ENCODE peak calls at places on chromosomes 1 and 21, in five cellular contexts. One of them, this sample, is unnamed.

GRCh38 chr1:30816211-30817082 is 58.9 kb upstream of the LAPTM5 start:
- DNase-seq in tibial artery: no peak
- DNase-seq in stomach: no peak
- DNase-seq in esophagus muscularis mucosa: no peak
- DNase-seq in astrocyte of the spinal cord: peak
- DNase-seq in this sample: peak

GRCh38 chr1:193406901-193407300 is 220.5 kb upstream of the B3GALT2 start:
- DNase-seq in stomach: no peak
- DNase-seq in astrocyte of the spinal cord: peak
- DNase-seq in tibial artery: no peak
- DNase-seq in esophagus muscularis mucosa: no peak
- DNase-seq in this sample: peak

GRCh38 chr1:178933709-178934573 is 63.1 kb upstream of the ANGPTL1 start:
- DNase-seq in astrocyte of the spinal cord: no peak
- DNase-seq in stomach: no peak
- DNase-seq in esophagus muscularis mucosa: peak
- DNase-seq in tibial artery: no peak
- DNase-seq in this sample: peak

GRCh38 chr1:1435094-1435903 is at the start of gene VWA1:
- DNase-seq in astrocyte of the spinal cord: peak
- DNase-seq in tibial artery: peak
- DNase-seq in esophagus muscularis mucosa: no peak
- DNase-seq in stomach: peak
- DNase-seq in this sample: peak

GRCh38 chr21:45109831-45110492 is 35.6 kb downstream of the ADARB1 start:
- DNase-seq in tibial artery: no peak
- DNase-seq in astrocyte of the spinal cord: peak
- DNase-seq in esophagus muscularis mucosa: no peak
- DNase-seq in stomach: no peak
- DNase-seq in this sample: no peak

GRCh38 chr1:196559314-196559713 is 48.9 kb downstream of the KCNT2 start:
- DNase-seq in esophagus muscularis mucosa: no peak
- DNase-seq in astrocyte of the spinal cord: no peak
- DNase-seq in stomach: no peak
- DNase-seq in tibial artery: no peak
- DNase-seq in this sample: no peak

GRCh38 chr1:64387382-64388066 is 82.4 kb upstream of the CACHD1 start:
- DNase-seq in astrocyte of the spinal cord: no peak
- DNase-seq in esophagus muscularis mucosa: no peak
- DNase-seq in stomach: no peak
- DNase-seq in tibial artery: no peak
- DNase-seq in this sample: no peak

GRCh38 chr1:23282967-23283366 is 61.1 kb downstream of the HNRNPR start:
- DNase-seq in tibial artery: no peak
- DNase-seq in stomach: no peak
- DNase-seq in esophagus muscularis mucosa: no peak
- DNase-seq in astrocyte of the spinal cord: peak
- DNase-seq in this sample: peak

GRCh38 chr1:18597159-18598042 is 33.2 kb upstream of the PAX7 start:
- DNase-seq in astrocyte of the spinal cord: peak
- DNase-seq in esophagus muscularis mucosa: no peak
- DNase-seq in stomach: peak
- DNase-seq in tibial artery: peak
- DNase-seq in this sample: peak

GRCh38 chr1:34696230-34696629 is 58.6 kb upstream of the GJB5 start:
- DNase-seq in tibial artery: no peak
- DNase-seq in esophagus muscularis mucosa: no peak
- DNase-seq in astrocyte of the spinal cord: no peak
- DNase-seq in stomach: no peak
- DNase-seq in this sample: peak

GRCh38 chr1:43934279-43934985 is 831 bp downstream of the ARTN start:
- DNase-seq in tibial artery: no peak
- DNase-seq in astrocyte of the spinal cord: peak
- DNase-seq in esophagus muscularis mucosa: no peak
- DNase-seq in stomach: peak
- DNase-seq in this sample: peak

GRCh38 chr1:16984717-16985116 is 4.3 kb upstream of the MFAP2 start:
- DNase-seq in tibial artery: peak
- DNase-seq in stomach: no peak
- DNase-seq in esophagus muscularis mucosa: peak
- DNase-seq in astrocyte of the spinal cord: peak
- DNase-seq in this sample: peak

GRCh38 chr1:65958561-65959350 is 166.1 kb downstream of the PDE4B start:
- DNase-seq in astrocyte of the spinal cord: peak
- DNase-seq in tibial artery: no peak
- DNase-seq in esophagus muscularis mucosa: no peak
- DNase-seq in stomach: no peak
- DNase-seq in this sample: peak

GRCh38 chr1:228737613-228738012 is 2.3 kb downstream of the RHOU start:
- DNase-seq in tibial artery: no peak
- DNase-seq in stomach: no peak
- DNase-seq in astrocyte of the spinal cord: no peak
- DNase-seq in esophagus muscularis mucosa: no peak
- DNase-seq in this sample: no peak

GRCh38 chr1:22816063-22816775 is 105.6 kb downstream of the EPHB2 start:
- DNase-seq in astrocyte of the spinal cord: no peak
- DNase-seq in stomach: no peak
- DNase-seq in tibial artery: peak
- DNase-seq in esophagus muscularis mucosa: no peak
- DNase-seq in this sample: no peak

GRCh38 chr1:15663925-15664324 is 20.2 kb upstream of the PLEKHM2 start:
- DNase-seq in esophagus muscularis mucosa: no peak
- DNase-seq in astrocyte of the spinal cord: no peak
- DNase-seq in stomach: no peak
- DNase-seq in tibial artery: no peak
- DNase-seq in this sample: no peak

GRCh38 chr21:28215214-28215954 is 777.3 kb downstream of the LTN1 start:
- DNase-seq in stomach: no peak
- DNase-seq in astrocyte of the spinal cord: no peak
- DNase-seq in esophagus muscularis mucosa: no peak
- DNase-seq in tibial artery: peak
- DNase-seq in this sample: peak

GRCh38 chr1:54463259-54464030 is 57.3 kb upstream of the SSBP3 start:
- DNase-seq in tibial artery: no peak
- DNase-seq in esophagus muscularis mucosa: no peak
- DNase-seq in stomach: no peak
- DNase-seq in astrocyte of the spinal cord: no peak
- DNase-seq in this sample: no peak

GRCh38 chr1:95650631-95651030 is 416.6 kb downstream of the RWDD3 start:
- DNase-seq in esophagus muscularis mucosa: no peak
- DNase-seq in stomach: no peak
- DNase-seq in tibial artery: no peak
- DNase-seq in astrocyte of the spinal cord: no peak
- DNase-seq in this sample: peak

GRCh38 chr1:12142891-12143630 is 23.7 kb upstream of the TNFRSF1B start:
- DNase-seq in stomach: no peak
- DNase-seq in tibial artery: peak
- DNase-seq in astrocyte of the spinal cord: no peak
- DNase-seq in esophagus muscularis mucosa: no peak
- DNase-seq in this sample: no peak

GRCh38 chr1:109772658-109773202 is 9.0 kb upstream of the EPS8L3 start:
- DNase-seq in esophagus muscularis mucosa: no peak
- DNase-seq in tibial artery: peak
- DNase-seq in stomach: no peak
- DNase-seq in astrocyte of the spinal cord: no peak
- DNase-seq in this sample: no peak

GRCh38 chr1:246724001-246724724 is at the start of gene SCCPDH:
- DNase-seq in esophagus muscularis mucosa: no peak
- DNase-seq in tibial artery: peak
- DNase-seq in astrocyte of the spinal cord: peak
- DNase-seq in stomach: peak
- DNase-seq in this sample: peak

GRCh38 chr1:76021816-76022215 is 52.7 kb upstream of the ST6GALNAC3 start:
- DNase-seq in astrocyte of the spinal cord: no peak
- DNase-seq in esophagus muscularis mucosa: no peak
- DNase-seq in tibial artery: no peak
- DNase-seq in stomach: no peak
- DNase-seq in this sample: no peak

GRCh38 chr1:109356959-109357358 is 40.8 kb downstream of the SORT1 start:
- DNase-seq in astrocyte of the spinal cord: no peak
- DNase-seq in stomach: no peak
- DNase-seq in tibial artery: no peak
- DNase-seq in esophagus muscularis mucosa: no peak
- DNase-seq in this sample: no peak

GRCh38 chr1:16905112-16905855 is 9.5 kb downstream of the RNU1-2 start:
- DNase-seq in astrocyte of the spinal cord: peak
- DNase-seq in tibial artery: no peak
- DNase-seq in stomach: no peak
- DNase-seq in esophagus muscularis mucosa: no peak
- DNase-seq in this sample: peak

GRCh38 chr1:167401260-167401873 is 117.0 kb downstream of the CD247 start:
- DNase-seq in esophagus muscularis mucosa: no peak
- DNase-seq in tibial artery: no peak
- DNase-seq in astrocyte of the spinal cord: peak
- DNase-seq in stomach: peak
- DNase-seq in this sample: peak

GRCh38 chr1:214432247-214432646 is 119.2 kb downstream of the PTPN14 start:
- DNase-seq in esophagus muscularis mucosa: no peak
- DNase-seq in astrocyte of the spinal cord: no peak
- DNase-seq in tibial artery: no peak
- DNase-seq in stomach: no peak
- DNase-seq in this sample: no peak

GRCh38 chr1:5570931-5571330 is 421.3 kb downstream of the NPHP4 start:
- DNase-seq in esophagus muscularis mucosa: no peak
- DNase-seq in astrocyte of the spinal cord: no peak
- DNase-seq in stomach: no peak
- DNase-seq in tibial artery: no peak
- DNase-seq in this sample: no peak

GRCh38 chr1:205505791-205506190 is 1.3 kb downstream of the CDK18 start:
- DNase-seq in esophagus muscularis mucosa: no peak
- DNase-seq in astrocyte of the spinal cord: no peak
- DNase-seq in tibial artery: peak
- DNase-seq in stomach: peak
- DNase-seq in this sample: no peak

GRCh38 chr1:52756020-52756419 is 29.8 kb downstream of the ZYG11B start:
- DNase-seq in stomach: no peak
- DNase-seq in tibial artery: no peak
- DNase-seq in astrocyte of the spinal cord: no peak
- DNase-seq in esophagus muscularis mucosa: no peak
- DNase-seq in this sample: no peak

GRCh38 chr1:248817065-248817464 is 8.7 kb downstream of the SH3BP5L start:
- DNase-seq in astrocyte of the spinal cord: no peak
- DNase-seq in stomach: no peak
- DNase-seq in tibial artery: no peak
- DNase-seq in esophagus muscularis mucosa: no peak
- DNase-seq in this sample: no peak

GRCh38 chr1:31987231-31987630 is 26.4 kb upstream of the KHDRBS1 start:
- DNase-seq in esophagus muscularis mucosa: no peak
- DNase-seq in astrocyte of the spinal cord: peak
- DNase-seq in stomach: no peak
- DNase-seq in tibial artery: no peak
- DNase-seq in this sample: no peak

GRCh38 chr1:46133181-46133658 is 791 bp upstream of the PIK3R3 start:
- DNase-seq in astrocyte of the spinal cord: no peak
- DNase-seq in tibial artery: no peak
- DNase-seq in esophagus muscularis mucosa: no peak
- DNase-seq in stomach: no peak
- DNase-seq in this sample: no peak

GRCh38 chr21:33232640-33233039 is 2.9 kb downstream of the IFNAR2 start:
- DNase-seq in esophagus muscularis mucosa: no peak
- DNase-seq in stomach: no peak
- DNase-seq in astrocyte of the spinal cord: no peak
- DNase-seq in tibial artery: no peak
- DNase-seq in this sample: no peak

GRCh38 chr1:192763243-192763642 is 45.6 kb upstream of the RGS2 start:
- DNase-seq in tibial artery: no peak
- DNase-seq in esophagus muscularis mucosa: no peak
- DNase-seq in stomach: no peak
- DNase-seq in astrocyte of the spinal cord: peak
- DNase-seq in this sample: peak

GRCh38 chr1:164562947-164563346 is 4.0 kb downstream of the PBX1 start:
- DNase-seq in stomach: no peak
- DNase-seq in tibial artery: no peak
- DNase-seq in esophagus muscularis mucosa: no peak
- DNase-seq in astrocyte of the spinal cord: peak
- DNase-seq in this sample: no peak

GRCh38 chr1:40411294-40411693 is 37.8 kb downstream of the SMAP2 start:
- DNase-seq in esophagus muscularis mucosa: no peak
- DNase-seq in stomach: no peak
- DNase-seq in tibial artery: no peak
- DNase-seq in astrocyte of the spinal cord: no peak
- DNase-seq in this sample: no peak

DNA sequence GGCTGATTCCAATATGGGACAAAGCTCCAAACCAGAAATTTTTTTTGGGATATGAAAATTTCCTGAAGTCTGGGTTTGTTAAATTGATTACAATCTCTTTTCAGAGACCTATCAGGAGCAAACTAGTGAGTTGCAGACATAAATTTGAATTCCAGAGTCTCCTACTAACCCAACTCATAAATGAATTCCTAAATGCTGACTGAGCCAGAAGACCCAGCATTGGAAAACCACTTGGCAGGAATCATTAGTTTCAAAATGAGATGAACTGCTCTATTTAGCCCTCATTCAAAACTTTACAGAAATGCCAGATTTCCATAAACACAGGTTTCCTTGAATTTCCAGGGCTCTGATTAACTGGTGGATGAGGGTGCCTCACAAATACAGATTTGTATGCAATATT is 222.5 kb downstream of the HLX start:
- DNase-seq in tibial artery: no peak
- DNase-seq in stomach: no peak
- DNase-seq in esophagus muscularis mucosa: no peak
- DNase-seq in astrocyte of the spinal cord: peak
- DNase-seq in this sample: peak
- H3K4me3 ChIP-seq in tibial artery: no peak
- H3K4me3 ChIP-seq in stomach: no peak
- H3K4me3 ChIP-seq in esophagus muscularis mucosa: no peak
- H3K4me3 ChIP-seq in astrocyte of the spinal cord: no peak
- H3K4me3 ChIP-seq in this sample: no peak

DNA sequence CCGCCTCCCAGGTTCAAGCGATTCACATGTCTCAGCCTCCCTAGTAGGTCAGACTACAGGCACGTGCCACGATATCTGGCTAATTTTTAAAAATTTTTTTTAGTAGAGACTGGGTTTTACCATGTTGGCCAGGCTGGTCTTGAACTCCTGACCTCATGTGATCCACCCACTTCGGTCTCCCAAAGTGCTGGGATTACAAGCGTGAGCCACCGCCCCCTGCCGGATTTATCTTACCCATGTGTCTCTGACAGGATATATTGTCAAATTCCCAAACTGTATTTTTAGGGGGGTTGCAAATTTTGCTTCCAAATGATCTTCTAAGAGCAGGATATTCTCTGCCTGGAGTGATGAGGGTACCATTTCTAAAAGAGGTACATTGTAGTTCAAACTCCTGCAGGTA is 74.3 kb downstream of the KIF26B start:
- DNase-seq in stomach: no peak
- DNase-seq in esophagus muscularis mucosa: no peak
- DNase-seq in tibial artery: no peak
- DNase-seq in astrocyte of the spinal cord: no peak
- DNase-seq in this sample: no peak
- TF ChIP-seq CTCF in stomach: no peak
- TF ChIP-seq CTCF in esophagus muscularis mucosa: no peak
- TF ChIP-seq CTCF in tibial artery: no peak
- TF ChIP-seq CTCF in astrocyte of the spinal cord: no peak
- TF ChIP-seq CTCF in this sample: no peak

GRCh38 chr21:42291751-42292562 is 23.3 kb downstream of the TFF3 start:
- DNase-seq in astrocyte of the spinal cord: no peak
- DNase-seq in stomach: no peak
- DNase-seq in esophagus muscularis mucosa: no peak
- DNase-seq in tibial artery: no peak
- DNase-seq in this sample: no peak
- H3K4me3 ChIP-seq in astrocyte of the spinal cord: no peak
- H3K4me3 ChIP-seq in stomach: no peak
- H3K4me3 ChIP-seq in esophagus muscularis mucosa: no peak
- H3K4me3 ChIP-seq in tibial artery: no peak
- H3K4me3 ChIP-seq in this sample: no peak

GRCh38 chr1:233675893-233676292 is 62.0 kb downstream of the KCNK1 start:
- DNase-seq in astrocyte of the spinal cord: no peak
- DNase-seq in stomach: no peak
- DNase-seq in esophagus muscularis mucosa: peak
- DNase-seq in tibial artery: no peak
- DNase-seq in this sample: no peak
- TF ChIP-seq CTCF in astrocyte of the spinal cord: no peak
- TF ChIP-seq CTCF in stomach: no peak
- TF ChIP-seq CTCF in esophagus muscularis mucosa: no peak
- TF ChIP-seq CTCF in tibial artery: no peak
- TF ChIP-seq CTCF in this sample: no peak

This sample was measured in fibroblast of mammary gland.